ENCODE peak calls at places on chromosome 1, in six cellular contexts. X is stromal cell of bone marrow; U is activated naive CD4-positive, alpha-beta T cell treated with Interleukin-2 at 50 U/mL for 16 hours; W is nephron progenitor cell; G is H4; E is activated CD4-positive, alpha-beta T cell treated with anti-CD3 and anti-CD28 coated beads, Interleukin-2, amount 50 U/mL, for 4 hours. A is an unnamed sample.
A peak's percentile ranks its signal among the peaks of the same experiment; 100 is the strongest.

GRCh38 chr1:83882906-83883305 is 116.0 kb downstream of the TTLL7 start:
- DNase-seq in U (no peak), G (peak; percentile 55), E (no peak), X (peak; percentile 87), W (peak; percentile 4), A (no peak)

GRCh38 chr1:209875510-209875909 is 47.7 kb downstream of the UTP25 start:
- DNase-seq in E (no peak), U (no peak), G (peak; percentile 78), W (peak; percentile 12), X (peak; percentile 57), A (no peak)

GRCh38 chr1:5830771-5831599 is 161.2 kb downstream of the NPHP4 start:
- DNase-seq in W (peak; percentile 71), E (no peak), U (no peak), G (no peak), X (no peak), A (peak; percentile 25)

GRCh38 chr1:18954270-18955071 is 2.0 kb downstream of the IFFO2 start:
- DNase-seq in U (no peak), X (no peak), E (no peak), G (no peak), W (no peak), A (no peak)

GRCh38 chr1:50605186-50605875 is 182.1 kb upstream of the DMRTA2 start:
- DNase-seq in W (no peak), X (peak; percentile 18), E (no peak), U (no peak), G (peak; percentile 34), A (no peak)

GRCh38 chr1:214574598-214575411 is 23.4 kb upstream of the PTPN14 start:
- DNase-seq in X (no peak), G (no peak), U (no peak), E (no peak), W (no peak), A (no peak)

GRCh38 chr1:23548704-23549143 is 10.6 kb downstream of the ID3 start:
- DNase-seq in E (no peak), W (peak; percentile 56), U (no peak), X (no peak), G (no peak), A (no peak)

GRCh38 chr1:70847013-70847412 is 200.6 kb downstream of the PTGER3 start:
- DNase-seq in X (no peak), W (no peak), G (no peak), E (no peak), U (no peak), A (no peak)